ENCODE peak calls at places on chromosomes 13 and 19, in four cellular contexts. M is cardiac muscle cell, G is fibroblast of the aortic adventitia, S is PC-3. H is an unnamed sample.
A peak's percentile ranks its signal among the peaks of the same experiment; 100 is the strongest.

GRCh38 chr19:33193864-33194362 is at the start of gene LRP3:
- DNase-seq in M (peak; percentile 51), G (peak; percentile 12), S (peak; percentile 12), H (peak; percentile 34)

GRCh38 chr13:23386533-23386932 is 47.0 kb downstream of the SACS start:
- DNase-seq in M (no peak), G (no peak), S (no peak), H (no peak)

GRCh38 chr13:29452773-29453574 is 142.5 kb downstream of the SLC7A1 start:
- DNase-seq in M (no peak), G (peak; percentile 54), S (no peak), H (no peak)

GRCh38 chr13:26604784-26605183 is 47.3 kb downstream of the WASF3 start:
- DNase-seq in M (peak; percentile 3), G (no peak), S (no peak), H (peak; percentile 18)

GRCh38 chr13:27339299-27339698 is 68.7 kb downstream of the RASL11A start:
- DNase-seq in M (peak; percentile 72), G (peak; percentile 48), S (peak; percentile 71), H (peak; percentile 54)

GRCh38 chr19:47094557-47095517 is 18.7 kb downstream of the ZC3H4 start:
- DNase-seq in M (no peak), G (no peak), S (no peak), H (peak; percentile 50)

GRCh38 chr19:35348909-35349611 is 1.4 kb downstream of the FFAR1 start:
- DNase-seq in M (no peak), G (no peak), S (no peak), H (no peak)

GRCh38 chr13:26202365-26202972 is 19.6 kb downstream of the RNF6 start:
- DNase-seq in M (peak; percentile 60), G (peak; percentile 71), S (no peak), H (peak; percentile 40)

GRCh38 chr19:11673608-11674041 is 65.1 kb downstream of the ZNF823 start:
- DNase-seq in M (peak; percentile 83), G (peak; percentile 73), S (peak; percentile 52), H (peak; percentile 70)

GRCh38 chr19:33811246-33811645 is 14.6 kb downstream of the KCTD15 start:
- DNase-seq in M (no peak), G (no peak), S (no peak), H (no peak)

GRCh38 chr19:6215701-6216235 is 64.0 kb downstream of the MLLT1 start:
- DNase-seq in M (no peak), G (no peak), S (no peak), H (no peak)

GRCh38 chr13:21142766-21143165 is 33.6 kb downstream of the SKA3 start:
- DNase-seq in M (no peak), G (no peak), S (no peak), H (no peak)

GRCh38 chr19:18809149-18809978 is 18.3 kb upstream of the COMP start:
- DNase-seq in M (peak; percentile 94), G (peak; percentile 91), S (peak; percentile 38), H (peak; percentile 95)

GRCh38 chr19:40249201-40249600 is 22.7 kb upstream of the CCNP start:
- DNase-seq in M (no peak), G (no peak), S (no peak), H (no peak)

GRCh38 chr13:104105418-104106355 is 1039.5 kb upstream of the SLC10A2 start:
- DNase-seq in M (no peak), G (no peak), S (peak; percentile 9), H (peak; percentile 51)
- TF ChIP-seq CTCF in M (no peak), G (no peak), S (no peak), H (no peak)

GRCh38 chr13:110576070-110576394 is 14.5 kb upstream of the RAB20 start:
- DNase-seq in M (no peak), G (no peak), S (no peak), H (no peak)
- TF ChIP-seq CTCF in M (no peak), G (no peak), S (no peak), H (no peak)

GRCh38 chr19:29882719-29883105 is 59.3 kb upstream of the URI1 start:
- DNase-seq in M (no peak), G (no peak), S (no peak), H (no peak)
- TF ChIP-seq CTCF in M (no peak), G (no peak), S (no peak), H (no peak)

GRCh38 chr13:110565296-110565695 is 3.8 kb upstream of the RAB20 start:
- DNase-seq in M (no peak), G (no peak), S (peak; percentile 64), H (no peak)
- TF ChIP-seq CTCF in M (peak; percentile 6), G (no peak), S (peak; percentile 48), H (no peak)

DNA sequence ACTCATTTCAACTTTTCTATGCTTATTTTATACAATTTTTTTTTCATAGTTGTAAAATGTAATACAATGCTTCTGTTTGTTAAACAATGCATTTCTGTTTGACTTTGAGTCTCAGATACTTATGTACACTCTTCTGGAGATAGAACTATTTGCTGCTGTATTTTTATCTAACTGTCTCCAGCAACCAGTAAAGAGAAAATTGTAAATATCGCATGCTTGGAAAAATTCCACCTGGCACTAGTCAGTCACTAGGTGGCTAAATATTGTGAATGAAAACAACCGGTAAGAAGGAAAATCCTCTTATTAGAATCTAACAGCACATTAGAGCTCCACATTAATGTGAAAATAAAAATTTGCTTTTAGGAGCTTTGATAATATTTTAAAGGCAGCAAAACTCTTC is 876.5 kb downstream of the PCDH9 start:
- DNase-seq in M (peak; percentile 44), G (peak; percentile 13), S (peak; percentile 24), H (peak; percentile 3)
- TF ChIP-seq CTCF in M (peak; percentile 7), G (no peak), S (no peak), H (no peak)

H was measured in fibroblast of villous mesenchyme.